ENCODE peak calls at places on chromosomes 5 and 9, in eight cellular contexts. One of them, this sample, is unnamed.

GRCh38 chr9:137077758-137078693 is 709 bp downstream of the UAP1L1 start:
- DNase-seq in stimulated activated naive CD4-positive, alpha-beta T cell: peak; percentile 19
- DNase-seq in endothelial cell: no peak
- DNase-seq in SJSA1: no peak
- DNase-seq in T47D: no peak
- DNase-seq in cardiac fibroblast: no peak
- DNase-seq in erythroblast: no peak
- DNase-seq in NCI-H1930: no peak
- DNase-seq in this sample: no peak

GRCh38 chr9:81492710-81493447 is 196.5 kb downstream of the TLE1 start:
- DNase-seq in stimulated activated naive CD4-positive, alpha-beta T cell: no peak
- DNase-seq in endothelial cell: no peak
- DNase-seq in SJSA1: peak; percentile 79
- DNase-seq in T47D: peak; percentile 14
- DNase-seq in cardiac fibroblast: peak; percentile 90
- DNase-seq in erythroblast: no peak
- DNase-seq in NCI-H1930: peak; percentile 16
- DNase-seq in this sample: no peak

GRCh38 chr9:5421163-5421562 is 16.6 kb downstream of the PLGRKT start:
- DNase-seq in stimulated activated naive CD4-positive, alpha-beta T cell: no peak
- DNase-seq in endothelial cell: no peak
- DNase-seq in SJSA1: no peak
- DNase-seq in T47D: no peak
- DNase-seq in cardiac fibroblast: no peak
- DNase-seq in erythroblast: no peak
- DNase-seq in NCI-H1930: no peak
- DNase-seq in this sample: no peak

GRCh38 chr5:56827043-56827442 is 11.7 kb downstream of the MAP3K1 start:
- DNase-seq in stimulated activated naive CD4-positive, alpha-beta T cell: no peak
- DNase-seq in endothelial cell: peak; percentile 24
- DNase-seq in SJSA1: no peak
- DNase-seq in T47D: peak; percentile 75
- DNase-seq in cardiac fibroblast: no peak
- DNase-seq in erythroblast: peak; percentile 10
- DNase-seq in NCI-H1930: no peak
- DNase-seq in this sample: no peak

GRCh38 chr9:101443358-101443757 is 7.8 kb upstream of the ALDOB start:
- DNase-seq in stimulated activated naive CD4-positive, alpha-beta T cell: no peak
- DNase-seq in endothelial cell: no peak
- DNase-seq in SJSA1: no peak
- DNase-seq in T47D: no peak
- DNase-seq in cardiac fibroblast: no peak
- DNase-seq in erythroblast: no peak
- DNase-seq in NCI-H1930: no peak
- DNase-seq in this sample: peak; percentile 32

GRCh38 chr5:54785729-54786548 is 199.5 kb downstream of the ESM1 start:
- DNase-seq in stimulated activated naive CD4-positive, alpha-beta T cell: no peak
- DNase-seq in endothelial cell: no peak
- DNase-seq in SJSA1: no peak
- DNase-seq in T47D: peak; percentile 70
- DNase-seq in cardiac fibroblast: peak; percentile 62
- DNase-seq in erythroblast: peak; percentile 88
- DNase-seq in NCI-H1930: no peak
- DNase-seq in this sample: peak; percentile 67

GRCh38 chr9:128006360-128007024 is 25.7 kb upstream of the EEIG1 start:
- DNase-seq in stimulated activated naive CD4-positive, alpha-beta T cell: peak; percentile 25
- DNase-seq in endothelial cell: no peak
- DNase-seq in SJSA1: no peak
- DNase-seq in T47D: peak; percentile 80
- DNase-seq in cardiac fibroblast: no peak
- DNase-seq in erythroblast: no peak
- DNase-seq in NCI-H1930: no peak
- DNase-seq in this sample: no peak

GRCh38 chr5:40033411-40033810 is 608.6 kb upstream of the DAB2 start:
- DNase-seq in stimulated activated naive CD4-positive, alpha-beta T cell: no peak
- DNase-seq in endothelial cell: no peak
- DNase-seq in SJSA1: no peak
- DNase-seq in T47D: no peak
- DNase-seq in cardiac fibroblast: no peak
- DNase-seq in erythroblast: no peak
- DNase-seq in NCI-H1930: peak; percentile 20
- DNase-seq in this sample: no peak

GRCh38 chr5:146947181-146947941 is 68.8 kb upstream of the PPP2R2B start:
- DNase-seq in stimulated activated naive CD4-positive, alpha-beta T cell: no peak
- DNase-seq in endothelial cell: peak; percentile 39
- DNase-seq in SJSA1: no peak
- DNase-seq in T47D: peak; percentile 23
- DNase-seq in cardiac fibroblast: peak; percentile 4
- DNase-seq in erythroblast: peak; percentile 3
- DNase-seq in NCI-H1930: no peak
- DNase-seq in this sample: peak; percentile 25

GRCh38 chr5:150487199-150488061 is 20.5 kb upstream of the NDST1 start:
- DNase-seq in stimulated activated naive CD4-positive, alpha-beta T cell: no peak
- DNase-seq in endothelial cell: no peak
- DNase-seq in SJSA1: no peak
- DNase-seq in T47D: peak; percentile 80
- DNase-seq in cardiac fibroblast: peak; percentile 51
- DNase-seq in erythroblast: peak; percentile 38
- DNase-seq in NCI-H1930: no peak
- DNase-seq in this sample: peak; percentile 67

GRCh38 chr5:127922603-127923002 is 161.0 kb upstream of the SLC12A2 start:
- DNase-seq in stimulated activated naive CD4-positive, alpha-beta T cell: no peak
- DNase-seq in endothelial cell: no peak
- DNase-seq in SJSA1: no peak
- DNase-seq in T47D: no peak
- DNase-seq in cardiac fibroblast: no peak
- DNase-seq in erythroblast: no peak
- DNase-seq in NCI-H1930: no peak
- DNase-seq in this sample: no peak

GRCh38 chr9:124551472-124552339 is 44.5 kb upstream of the NR5A1 start:
- DNase-seq in stimulated activated naive CD4-positive, alpha-beta T cell: no peak
- DNase-seq in endothelial cell: peak; percentile 72
- DNase-seq in SJSA1: peak; percentile 66
- DNase-seq in T47D: peak; percentile 84
- DNase-seq in cardiac fibroblast: peak; percentile 67
- DNase-seq in erythroblast: peak; percentile 47
- DNase-seq in NCI-H1930: no peak
- DNase-seq in this sample: peak; percentile 67

GRCh38 chr9:6355728-6356127 is 27.6 kb downstream of the TPD52L3 start:
- DNase-seq in stimulated activated naive CD4-positive, alpha-beta T cell: no peak
- DNase-seq in endothelial cell: no peak
- DNase-seq in SJSA1: no peak
- DNase-seq in T47D: no peak
- DNase-seq in cardiac fibroblast: peak; percentile 58
- DNase-seq in erythroblast: no peak
- DNase-seq in NCI-H1930: no peak
- DNase-seq in this sample: no peak

GRCh38 chr5:180644129-180644824 is 5.1 kb downstream of the FLT4 start:
- DNase-seq in stimulated activated naive CD4-positive, alpha-beta T cell: no peak
- DNase-seq in endothelial cell: no peak
- DNase-seq in SJSA1: no peak
- DNase-seq in T47D: no peak
- DNase-seq in cardiac fibroblast: no peak
- DNase-seq in erythroblast: no peak
- DNase-seq in NCI-H1930: no peak
- DNase-seq in this sample: no peak

GRCh38 chr5:6768590-6769230 is 55.5 kb downstream of the TENT4A start:
- DNase-seq in stimulated activated naive CD4-positive, alpha-beta T cell: no peak
- DNase-seq in endothelial cell: no peak
- DNase-seq in SJSA1: no peak
- DNase-seq in T47D: no peak
- DNase-seq in cardiac fibroblast: no peak
- DNase-seq in erythroblast: no peak
- DNase-seq in NCI-H1930: no peak
- DNase-seq in this sample: no peak

GRCh38 chr5:173501271-173501670 is 115.2 kb downstream of the BOD1 start:
- DNase-seq in stimulated activated naive CD4-positive, alpha-beta T cell: no peak
- DNase-seq in endothelial cell: no peak
- DNase-seq in SJSA1: no peak
- DNase-seq in T47D: no peak
- DNase-seq in cardiac fibroblast: no peak
- DNase-seq in erythroblast: no peak
- DNase-seq in NCI-H1930: no peak
- DNase-seq in this sample: no peak

GRCh38 chr9:27460225-27461023 is 63.7 kb upstream of the IFNK start:
- DNase-seq in stimulated activated naive CD4-positive, alpha-beta T cell: no peak
- DNase-seq in endothelial cell: no peak
- DNase-seq in SJSA1: no peak
- DNase-seq in T47D: no peak
- DNase-seq in cardiac fibroblast: peak; percentile 36
- DNase-seq in erythroblast: peak; percentile 50
- DNase-seq in NCI-H1930: no peak
- DNase-seq in this sample: no peak

GRCh38 chr9:98491778-98492177 is 217.0 kb downstream of the GABBR2 start:
- DNase-seq in stimulated activated naive CD4-positive, alpha-beta T cell: no peak
- DNase-seq in endothelial cell: no peak
- DNase-seq in SJSA1: peak; percentile 47
- DNase-seq in T47D: no peak
- DNase-seq in cardiac fibroblast: peak; percentile 58
- DNase-seq in erythroblast: no peak
- DNase-seq in NCI-H1930: no peak
- DNase-seq in this sample: no peak

GRCh38 chr5:167945542-167946384 is 345.7 kb upstream of the WWC1 start:
- DNase-seq in stimulated activated naive CD4-positive, alpha-beta T cell: no peak
- DNase-seq in endothelial cell: no peak
- DNase-seq in SJSA1: peak; percentile 95
- DNase-seq in T47D: no peak
- DNase-seq in cardiac fibroblast: peak; percentile 89
- DNase-seq in erythroblast: no peak
- DNase-seq in NCI-H1930: no peak
- DNase-seq in this sample: peak; percentile 19

GRCh38 chr5:73231245-73231778 is 58.3 kb downstream of the TMEM174 start:
- DNase-seq in stimulated activated naive CD4-positive, alpha-beta T cell: no peak
- DNase-seq in endothelial cell: no peak
- DNase-seq in SJSA1: no peak
- DNase-seq in T47D: no peak
- DNase-seq in cardiac fibroblast: no peak
- DNase-seq in erythroblast: no peak
- DNase-seq in NCI-H1930: no peak
- DNase-seq in this sample: no peak

GRCh38 chr9:137200311-137201204 is at the start of gene TPRN:
- DNase-seq in stimulated activated naive CD4-positive, alpha-beta T cell: peak; percentile 94
- DNase-seq in endothelial cell: peak; percentile 98
- DNase-seq in SJSA1: peak; percentile 99
- DNase-seq in T47D: peak; percentile 99
- DNase-seq in cardiac fibroblast: peak; percentile 99
- DNase-seq in erythroblast: peak; percentile 99
- DNase-seq in NCI-H1930: peak; percentile 99
- DNase-seq in this sample: peak; percentile 100

GRCh38 chr5:140131967-140132409 is 6.3 kb downstream of the IGIP start:
- DNase-seq in stimulated activated naive CD4-positive, alpha-beta T cell: no peak
- DNase-seq in endothelial cell: no peak
- DNase-seq in SJSA1: peak; percentile 83
- DNase-seq in T47D: no peak
- DNase-seq in cardiac fibroblast: peak; percentile 83
- DNase-seq in erythroblast: no peak
- DNase-seq in NCI-H1930: no peak
- DNase-seq in this sample: peak; percentile 14

GRCh38 chr5:32852535-32852934 is 141.4 kb downstream of the NPR3 start:
- DNase-seq in stimulated activated naive CD4-positive, alpha-beta T cell: no peak
- DNase-seq in endothelial cell: no peak
- DNase-seq in SJSA1: peak; percentile 82
- DNase-seq in T47D: peak; percentile 38
- DNase-seq in cardiac fibroblast: peak; percentile 51
- DNase-seq in erythroblast: no peak
- DNase-seq in NCI-H1930: no peak
- DNase-seq in this sample: peak; percentile 29

GRCh38 chr9:89759563-89759962 is 154.8 kb downstream of the GADD45G start:
- DNase-seq in stimulated activated naive CD4-positive, alpha-beta T cell: no peak
- DNase-seq in endothelial cell: no peak
- DNase-seq in SJSA1: no peak
- DNase-seq in T47D: peak; percentile 95
- DNase-seq in cardiac fibroblast: no peak
- DNase-seq in erythroblast: no peak
- DNase-seq in NCI-H1930: peak; percentile 92
- DNase-seq in this sample: no peak

GRCh38 chr5:55338810-55339243 is 31.0 kb downstream of the MTREX start:
- DNase-seq in stimulated activated naive CD4-positive, alpha-beta T cell: no peak
- DNase-seq in endothelial cell: no peak
- DNase-seq in SJSA1: no peak
- DNase-seq in T47D: no peak
- DNase-seq in cardiac fibroblast: no peak
- DNase-seq in erythroblast: no peak
- DNase-seq in NCI-H1930: no peak
- DNase-seq in this sample: no peak

GRCh38 chr5:33257807-33258491 is 182.8 kb upstream of the TARS1 start:
- DNase-seq in stimulated activated naive CD4-positive, alpha-beta T cell: no peak
- DNase-seq in endothelial cell: no peak
- DNase-seq in SJSA1: no peak
- DNase-seq in T47D: peak; percentile 13
- DNase-seq in cardiac fibroblast: peak; percentile 76
- DNase-seq in erythroblast: no peak
- DNase-seq in NCI-H1930: no peak
- DNase-seq in this sample: no peak

GRCh38 chr5:109167586-109167985 is 242.2 kb downstream of the PJA2 start:
- DNase-seq in stimulated activated naive CD4-positive, alpha-beta T cell: no peak
- DNase-seq in endothelial cell: no peak
- DNase-seq in SJSA1: no peak
- DNase-seq in T47D: no peak
- DNase-seq in cardiac fibroblast: no peak
- DNase-seq in erythroblast: no peak
- DNase-seq in NCI-H1930: no peak
- DNase-seq in this sample: no peak

GRCh38 chr5:59034498-59035186 is 451.8 kb downstream of the RAB3C start:
- DNase-seq in stimulated activated naive CD4-positive, alpha-beta T cell: no peak
- DNase-seq in endothelial cell: no peak
- DNase-seq in SJSA1: no peak
- DNase-seq in T47D: peak; percentile 49
- DNase-seq in cardiac fibroblast: peak; percentile 80
- DNase-seq in erythroblast: peak; percentile 3
- DNase-seq in NCI-H1930: no peak
- DNase-seq in this sample: no peak

GRCh38 chr5:111685969-111686368 is 71.0 kb downstream of the NREP start:
- DNase-seq in stimulated activated naive CD4-positive, alpha-beta T cell: no peak
- DNase-seq in endothelial cell: no peak
- DNase-seq in SJSA1: no peak
- DNase-seq in T47D: peak; percentile 63
- DNase-seq in cardiac fibroblast: no peak
- DNase-seq in erythroblast: no peak
- DNase-seq in NCI-H1930: no peak
- DNase-seq in this sample: no peak

GRCh38 chr5:140391732-140392131 is 9.9 kb upstream of the ANKHD1 start:
- DNase-seq in stimulated activated naive CD4-positive, alpha-beta T cell: no peak
- DNase-seq in endothelial cell: no peak
- DNase-seq in SJSA1: peak; percentile 8
- DNase-seq in T47D: peak; percentile 70
- DNase-seq in cardiac fibroblast: no peak
- DNase-seq in erythroblast: no peak
- DNase-seq in NCI-H1930: no peak
- DNase-seq in this sample: no peak

GRCh38 chr5:133818031-133818431 is 150.4 kb downstream of the C5orf15 start:
- DNase-seq in stimulated activated naive CD4-positive, alpha-beta T cell: no peak
- DNase-seq in endothelial cell: no peak
- DNase-seq in SJSA1: no peak
- DNase-seq in T47D: no peak
- DNase-seq in cardiac fibroblast: peak; percentile 63
- DNase-seq in erythroblast: no peak
- DNase-seq in NCI-H1930: no peak
- DNase-seq in this sample: peak; percentile 59

GRCh38 chr9:26077860-26078259 is 399.6 kb upstream of the TUSC1 start:
- DNase-seq in stimulated activated naive CD4-positive, alpha-beta T cell: no peak
- DNase-seq in endothelial cell: no peak
- DNase-seq in SJSA1: no peak
- DNase-seq in T47D: no peak
- DNase-seq in cardiac fibroblast: no peak
- DNase-seq in erythroblast: no peak
- DNase-seq in NCI-H1930: no peak
- DNase-seq in this sample: no peak

GRCh38 chr9:109319072-109319630 is 1.7 kb downstream of the EPB41L4B start:
- DNase-seq in stimulated activated naive CD4-positive, alpha-beta T cell: no peak
- DNase-seq in endothelial cell: peak; percentile 12
- DNase-seq in SJSA1: no peak
- DNase-seq in T47D: no peak
- DNase-seq in cardiac fibroblast: no peak
- DNase-seq in erythroblast: no peak
- DNase-seq in NCI-H1930: no peak
- DNase-seq in this sample: no peak

GRCh38 chr9:88184986-88185385 is 46.7 kb upstream of the SPATA31C2 start:
- DNase-seq in stimulated activated naive CD4-positive, alpha-beta T cell: no peak
- DNase-seq in endothelial cell: no peak
- DNase-seq in SJSA1: no peak
- DNase-seq in T47D: no peak
- DNase-seq in cardiac fibroblast: no peak
- DNase-seq in erythroblast: no peak
- DNase-seq in NCI-H1930: no peak
- DNase-seq in this sample: peak; percentile 70